ENCODE peak calls at places on chromosome X, in ten cellular contexts. One of them, this sample, is unnamed.

GRCh38 chrX:47169726-47170515 is 23.7 kb upstream of the UBA1 start:
- DNase-seq in GM13976: no peak
- DNase-seq in stimulated activated CD8-positive, alpha-beta memory T cell treated with anti-CD3 and anti-CD28 coated beads, Interleukin-15, amount 100 ng/mL, for 4 hours: no peak
- DNase-seq in NT2/D1: no peak
- DNase-seq in NCI-H1694 treated with DMSO at 0.1 percent for 48 hours: no peak
- DNase-seq in fibroblast of mammary gland: peak; percentile 64
- DNase-seq in ELR: no peak
- DNase-seq in NCI-H524: no peak
- DNase-seq in AG20443: peak; percentile 34
- DNase-seq in stimulated activated CD4-positive, alpha-beta T cell treated with anti-CD3 and anti-CD28 coated beads, Interleukin-4, amount 100 ng/mL, for 1 hour: no peak
- DNase-seq in this sample: peak; percentile 55

GRCh38 chrX:69028006-69028760 is 137.1 kb downstream of the PJA1 start:
- DNase-seq in GM13976: peak; percentile 59
- DNase-seq in stimulated activated CD8-positive, alpha-beta memory T cell treated with anti-CD3 and anti-CD28 coated beads, Interleukin-15, amount 100 ng/mL, for 4 hours: no peak
- DNase-seq in NT2/D1: no peak
- DNase-seq in NCI-H1694 treated with DMSO at 0.1 percent for 48 hours: no peak
- DNase-seq in fibroblast of mammary gland: no peak
- DNase-seq in ELR: no peak
- DNase-seq in NCI-H524: no peak
- DNase-seq in AG20443: peak; percentile 0
- DNase-seq in stimulated activated CD4-positive, alpha-beta T cell treated with anti-CD3 and anti-CD28 coated beads, Interleukin-4, amount 100 ng/mL, for 1 hour: no peak
- DNase-seq in this sample: no peak

GRCh38 chrX:106481341-106481740 is 130.4 kb upstream of the RADX start:
- DNase-seq in GM13976: no peak
- DNase-seq in stimulated activated CD8-positive, alpha-beta memory T cell treated with anti-CD3 and anti-CD28 coated beads, Interleukin-15, amount 100 ng/mL, for 4 hours: no peak
- DNase-seq in NT2/D1: peak; percentile 43
- DNase-seq in NCI-H1694 treated with DMSO at 0.1 percent for 48 hours: peak; percentile 28
- DNase-seq in fibroblast of mammary gland: peak; percentile 53
- DNase-seq in ELR: peak; percentile 59
- DNase-seq in NCI-H524: peak; percentile 86
- DNase-seq in AG20443: peak; percentile 32
- DNase-seq in stimulated activated CD4-positive, alpha-beta T cell treated with anti-CD3 and anti-CD28 coated beads, Interleukin-4, amount 100 ng/mL, for 1 hour: peak; percentile 2
- DNase-seq in this sample: peak; percentile 23

GRCh38 chrX:39903937-39904336 is 193.8 kb downstream of the BCOR start:
- DNase-seq in GM13976: no peak
- DNase-seq in stimulated activated CD8-positive, alpha-beta memory T cell treated with anti-CD3 and anti-CD28 coated beads, Interleukin-15, amount 100 ng/mL, for 4 hours: no peak
- DNase-seq in NT2/D1: no peak
- DNase-seq in NCI-H1694 treated with DMSO at 0.1 percent for 48 hours: no peak
- DNase-seq in fibroblast of mammary gland: peak; percentile 65
- DNase-seq in ELR: peak; percentile 65
- DNase-seq in NCI-H524: no peak
- DNase-seq in AG20443: no peak
- DNase-seq in stimulated activated CD4-positive, alpha-beta T cell treated with anti-CD3 and anti-CD28 coated beads, Interleukin-4, amount 100 ng/mL, for 1 hour: no peak
- DNase-seq in this sample: no peak

GRCh38 chrX:1534321-1535168 is 2.4 kb downstream of the P2RY8 start:
- DNase-seq in GM13976: peak; percentile 50
- DNase-seq in stimulated activated CD8-positive, alpha-beta memory T cell treated with anti-CD3 and anti-CD28 coated beads, Interleukin-15, amount 100 ng/mL, for 4 hours: no peak
- DNase-seq in NT2/D1: no peak
- DNase-seq in NCI-H1694 treated with DMSO at 0.1 percent for 48 hours: no peak
- DNase-seq in fibroblast of mammary gland: no peak
- DNase-seq in ELR: no peak
- DNase-seq in NCI-H524: peak; percentile 81
- DNase-seq in AG20443: no peak
- DNase-seq in stimulated activated CD4-positive, alpha-beta T cell treated with anti-CD3 and anti-CD28 coated beads, Interleukin-4, amount 100 ng/mL, for 1 hour: peak; percentile 35
- DNase-seq in this sample: no peak

GRCh38 chrX:13250831-13251612 is 68.8 kb downstream of the ATXN3L start:
- DNase-seq in GM13976: no peak
- DNase-seq in stimulated activated CD8-positive, alpha-beta memory T cell treated with anti-CD3 and anti-CD28 coated beads, Interleukin-15, amount 100 ng/mL, for 4 hours: no peak
- DNase-seq in NT2/D1: no peak
- DNase-seq in NCI-H1694 treated with DMSO at 0.1 percent for 48 hours: no peak
- DNase-seq in fibroblast of mammary gland: peak; percentile 97
- DNase-seq in ELR: peak; percentile 10
- DNase-seq in NCI-H524: no peak
- DNase-seq in AG20443: peak; percentile 72
- DNase-seq in stimulated activated CD4-positive, alpha-beta T cell treated with anti-CD3 and anti-CD28 coated beads, Interleukin-4, amount 100 ng/mL, for 1 hour: no peak
- DNase-seq in this sample: no peak

GRCh38 chrX:64975491-64975890 is 759 bp downstream of the ZC4H2 start:
- DNase-seq in GM13976: peak; percentile 8
- DNase-seq in stimulated activated CD8-positive, alpha-beta memory T cell treated with anti-CD3 and anti-CD28 coated beads, Interleukin-15, amount 100 ng/mL, for 4 hours: no peak
- DNase-seq in NT2/D1: peak; percentile 15
- DNase-seq in NCI-H1694 treated with DMSO at 0.1 percent for 48 hours: no peak
- DNase-seq in fibroblast of mammary gland: peak; percentile 12
- DNase-seq in ELR: peak; percentile 40
- DNase-seq in NCI-H524: peak; percentile 79
- DNase-seq in AG20443: peak; percentile 26
- DNase-seq in stimulated activated CD4-positive, alpha-beta T cell treated with anti-CD3 and anti-CD28 coated beads, Interleukin-4, amount 100 ng/mL, for 1 hour: peak; percentile 15
- DNase-seq in this sample: peak; percentile 37

GRCh38 chrX:45799576-45799975 is 598.9 kb upstream of the DIPK2B start:
- DNase-seq in GM13976: no peak
- DNase-seq in stimulated activated CD8-positive, alpha-beta memory T cell treated with anti-CD3 and anti-CD28 coated beads, Interleukin-15, amount 100 ng/mL, for 4 hours: no peak
- DNase-seq in NT2/D1: no peak
- DNase-seq in NCI-H1694 treated with DMSO at 0.1 percent for 48 hours: no peak
- DNase-seq in fibroblast of mammary gland: no peak
- DNase-seq in ELR: no peak
- DNase-seq in NCI-H524: peak; percentile 4
- DNase-seq in AG20443: no peak
- DNase-seq in stimulated activated CD4-positive, alpha-beta T cell treated with anti-CD3 and anti-CD28 coated beads, Interleukin-4, amount 100 ng/mL, for 1 hour: no peak
- DNase-seq in this sample: no peak

GRCh38 chrX:108399427-108400165 is 38.6 kb downstream of the COL4A6 start:
- DNase-seq in GM13976: no peak
- DNase-seq in stimulated activated CD8-positive, alpha-beta memory T cell treated with anti-CD3 and anti-CD28 coated beads, Interleukin-15, amount 100 ng/mL, for 4 hours: no peak
- DNase-seq in NT2/D1: no peak
- DNase-seq in NCI-H1694 treated with DMSO at 0.1 percent for 48 hours: no peak
- DNase-seq in fibroblast of mammary gland: peak; percentile 75
- DNase-seq in ELR: peak; percentile 88
- DNase-seq in NCI-H524: no peak
- DNase-seq in AG20443: peak; percentile 7
- DNase-seq in stimulated activated CD4-positive, alpha-beta T cell treated with anti-CD3 and anti-CD28 coated beads, Interleukin-4, amount 100 ng/mL, for 1 hour: no peak
- DNase-seq in this sample: peak; percentile 0

GRCh38 chrX:134568617-134569016 is 89.7 kb downstream of the PLAC1 start:
- DNase-seq in GM13976: no peak
- DNase-seq in stimulated activated CD8-positive, alpha-beta memory T cell treated with anti-CD3 and anti-CD28 coated beads, Interleukin-15, amount 100 ng/mL, for 4 hours: no peak
- DNase-seq in NT2/D1: no peak
- DNase-seq in NCI-H1694 treated with DMSO at 0.1 percent for 48 hours: no peak
- DNase-seq in fibroblast of mammary gland: no peak
- DNase-seq in ELR: no peak
- DNase-seq in NCI-H524: no peak
- DNase-seq in AG20443: no peak
- DNase-seq in stimulated activated CD4-positive, alpha-beta T cell treated with anti-CD3 and anti-CD28 coated beads, Interleukin-4, amount 100 ng/mL, for 1 hour: no peak
- DNase-seq in this sample: no peak

GRCh38 chrX:16466640-16467432 is 183.1 kb upstream of the S100G start:
- DNase-seq in GM13976: no peak
- DNase-seq in stimulated activated CD8-positive, alpha-beta memory T cell treated with anti-CD3 and anti-CD28 coated beads, Interleukin-15, amount 100 ng/mL, for 4 hours: no peak
- DNase-seq in NT2/D1: no peak
- DNase-seq in NCI-H1694 treated with DMSO at 0.1 percent for 48 hours: no peak
- DNase-seq in fibroblast of mammary gland: peak; percentile 36
- DNase-seq in ELR: peak; percentile 86
- DNase-seq in NCI-H524: no peak
- DNase-seq in AG20443: peak; percentile 20
- DNase-seq in stimulated activated CD4-positive, alpha-beta T cell treated with anti-CD3 and anti-CD28 coated beads, Interleukin-4, amount 100 ng/mL, for 1 hour: no peak
- DNase-seq in this sample: no peak

GRCh38 chrX:65689377-65689776 is 21.9 kb downstream of the MSN start:
- DNase-seq in GM13976: no peak
- DNase-seq in stimulated activated CD8-positive, alpha-beta memory T cell treated with anti-CD3 and anti-CD28 coated beads, Interleukin-15, amount 100 ng/mL, for 4 hours: no peak
- DNase-seq in NT2/D1: no peak
- DNase-seq in NCI-H1694 treated with DMSO at 0.1 percent for 48 hours: no peak
- DNase-seq in fibroblast of mammary gland: no peak
- DNase-seq in ELR: no peak
- DNase-seq in NCI-H524: no peak
- DNase-seq in AG20443: no peak
- DNase-seq in stimulated activated CD4-positive, alpha-beta T cell treated with anti-CD3 and anti-CD28 coated beads, Interleukin-4, amount 100 ng/mL, for 1 hour: no peak
- DNase-seq in this sample: no peak

GRCh38 chrX:68175569-68175968 is 257.7 kb downstream of the OPHN1 start:
- DNase-seq in GM13976: no peak
- DNase-seq in stimulated activated CD8-positive, alpha-beta memory T cell treated with anti-CD3 and anti-CD28 coated beads, Interleukin-15, amount 100 ng/mL, for 4 hours: no peak
- DNase-seq in NT2/D1: no peak
- DNase-seq in NCI-H1694 treated with DMSO at 0.1 percent for 48 hours: no peak
- DNase-seq in fibroblast of mammary gland: peak; percentile 93
- DNase-seq in ELR: peak; percentile 54
- DNase-seq in NCI-H524: no peak
- DNase-seq in AG20443: peak; percentile 11
- DNase-seq in stimulated activated CD4-positive, alpha-beta T cell treated with anti-CD3 and anti-CD28 coated beads, Interleukin-4, amount 100 ng/mL, for 1 hour: no peak
- DNase-seq in this sample: no peak

GRCh38 chrX:115013705-115014104 is 3.7 kb downstream of the IL13RA2 start:
- DNase-seq in GM13976: no peak
- DNase-seq in stimulated activated CD8-positive, alpha-beta memory T cell treated with anti-CD3 and anti-CD28 coated beads, Interleukin-15, amount 100 ng/mL, for 4 hours: no peak
- DNase-seq in NT2/D1: no peak
- DNase-seq in NCI-H1694 treated with DMSO at 0.1 percent for 48 hours: no peak
- DNase-seq in fibroblast of mammary gland: peak; percentile 51
- DNase-seq in ELR: peak; percentile 56
- DNase-seq in NCI-H524: no peak
- DNase-seq in AG20443: no peak
- DNase-seq in stimulated activated CD4-positive, alpha-beta T cell treated with anti-CD3 and anti-CD28 coated beads, Interleukin-4, amount 100 ng/mL, for 1 hour: no peak
- DNase-seq in this sample: no peak

GRCh38 chrX:98294310-98294709 is 1410.6 kb downstream of the RPA4 start:
- DNase-seq in GM13976: no peak
- DNase-seq in stimulated activated CD8-positive, alpha-beta memory T cell treated with anti-CD3 and anti-CD28 coated beads, Interleukin-15, amount 100 ng/mL, for 4 hours: no peak
- DNase-seq in NT2/D1: no peak
- DNase-seq in NCI-H1694 treated with DMSO at 0.1 percent for 48 hours: no peak
- DNase-seq in fibroblast of mammary gland: no peak
- DNase-seq in ELR: no peak
- DNase-seq in NCI-H524: no peak
- DNase-seq in AG20443: no peak
- DNase-seq in stimulated activated CD4-positive, alpha-beta T cell treated with anti-CD3 and anti-CD28 coated beads, Interleukin-4, amount 100 ng/mL, for 1 hour: no peak
- DNase-seq in this sample: no peak

GRCh38 chrX:100654256-100654655 is 10.3 kb downstream of the SRPX2 start:
- DNase-seq in GM13976: no peak
- DNase-seq in stimulated activated CD8-positive, alpha-beta memory T cell treated with anti-CD3 and anti-CD28 coated beads, Interleukin-15, amount 100 ng/mL, for 4 hours: no peak
- DNase-seq in NT2/D1: no peak
- DNase-seq in NCI-H1694 treated with DMSO at 0.1 percent for 48 hours: peak; percentile 48
- DNase-seq in fibroblast of mammary gland: peak; percentile 64
- DNase-seq in ELR: peak; percentile 44
- DNase-seq in NCI-H524: peak; percentile 77
- DNase-seq in AG20443: peak; percentile 22
- DNase-seq in stimulated activated CD4-positive, alpha-beta T cell treated with anti-CD3 and anti-CD28 coated beads, Interleukin-4, amount 100 ng/mL, for 1 hour: no peak
- DNase-seq in this sample: no peak

This sample was measured in cerebellar cortex.